ENCODE peak calls at places on chromosome 5, in nine cellular contexts. X is GM23338, Z is K562, R is A549, S is HCT116, N is HepG2, U is SK-N-SH, E is Panc1, D is GM12878. F is an unnamed sample.

GRCh38 chr5:32504923-32505596 is 60.5 kb upstream of the ZFR start:
- DNase-seq in X (peak; percentile 26), Z (peak; percentile 57), R (no peak), S (no peak), N (no peak), U (peak; percentile 86), E (no peak), D (no peak), F (no peak)

GRCh38 chr5:154159343-154159742 is 31.2 kb upstream of the GALNT10 start:
- DNase-seq in X (no peak), Z (no peak), R (no peak), S (no peak), N (no peak), U (no peak), E (no peak), D (no peak), F (no peak)

GRCh38 chr5:78785454-78785853 is 136.9 kb upstream of the LHFPL2 start:
- DNase-seq in X (no peak), Z (no peak), R (no peak), S (no peak), N (no peak), U (no peak), E (no peak), D (no peak), F (no peak)

GRCh38 chr5:123487298-123487697 is 24.7 kb upstream of the CSNK1G3 start:
- DNase-seq in X (no peak), Z (no peak), R (no peak), S (no peak), N (no peak), U (no peak), E (no peak), D (no peak), F (no peak)

GRCh38 chr5:137498301-137498735 is 808 bp downstream of the SPOCK1 start:
- DNase-seq in X (peak; percentile 60), Z (no peak), R (peak; percentile 19), S (no peak), N (no peak), U (peak; percentile 75), E (no peak), D (no peak), F (no peak)

GRCh38 chr5:112161392-112161748 is 257.7 kb downstream of the EPB41L4A start:
- DNase-seq in X (no peak), Z (no peak), R (no peak), S (no peak), N (no peak), U (no peak), E (no peak), D (no peak), F (no peak)

GRCh38 chr5:142664067-142664466 is 21.8 kb downstream of the FGF1 start:
- DNase-seq in X (no peak), Z (no peak), R (no peak), S (no peak), N (no peak), U (no peak), E (no peak), D (no peak), F (no peak)

GRCh38 chr5:179432547-179432946 is 87.3 kb upstream of the ADAMTS2 start:
- DNase-seq in X (no peak), Z (no peak), R (no peak), S (no peak), N (no peak), U (no peak), E (no peak), D (no peak), F (no peak)

GRCh38 chr5:458547-459353 is 15.8 kb downstream of the EXOC3 start:
- DNase-seq in X (no peak), Z (no peak), R (no peak), S (no peak), N (no peak), U (no peak), E (no peak), D (peak; percentile 56), F (no peak)

GRCh38 chr5:59187772-59188347 is 605.0 kb downstream of the RAB3C start:
- DNase-seq in X (peak; percentile 13), Z (no peak), R (peak; percentile 70), S (no peak), N (no peak), U (no peak), E (no peak), D (no peak), F (no peak)

GRCh38 chr5:66527478-66527877 is 68.7 kb upstream of the MAST4 start:
- DNase-seq in X (no peak), Z (no peak), R (no peak), S (no peak), N (no peak), U (no peak), E (no peak), D (no peak), F (no peak)

GRCh38 chr5:142843029-142843905 is 73.1 kb downstream of the ARHGAP26 start:
- DNase-seq in X (no peak), Z (no peak), R (no peak), S (no peak), N (no peak), U (no peak), E (no peak), D (no peak), F (no peak)

GRCh38 chr5:40599676-40600075 is 80.0 kb upstream of the PTGER4 start:
- DNase-seq in X (no peak), Z (no peak), R (no peak), S (no peak), N (no peak), U (no peak), E (no peak), D (no peak), F (no peak)

GRCh38 chr5:75081510-75081909 is 29.2 kb upstream of the GCNT4 start:
- DNase-seq in X (no peak), Z (no peak), R (no peak), S (no peak), N (no peak), U (no peak), E (no peak), D (no peak), F (no peak)

GRCh38 chr5:56102885-56103284 is 108.1 kb upstream of the IL6ST start:
- DNase-seq in X (no peak), Z (no peak), R (no peak), S (no peak), N (no peak), U (no peak), E (no peak), D (no peak), F (no peak)

GRCh38 chr5:135308752-135309151 is 90.3 kb downstream of the MACROH2A1 start:
- DNase-seq in X (no peak), Z (no peak), R (peak; percentile 54), S (no peak), N (peak; percentile 78), U (no peak), E (no peak), D (no peak), F (no peak)

GRCh38 chr5:87410941-87411340 is 1.8 kb downstream of the CCNH start:
- DNase-seq in X (no peak), Z (no peak), R (no peak), S (no peak), N (no peak), U (no peak), E (no peak), D (no peak), F (no peak)

DNA sequence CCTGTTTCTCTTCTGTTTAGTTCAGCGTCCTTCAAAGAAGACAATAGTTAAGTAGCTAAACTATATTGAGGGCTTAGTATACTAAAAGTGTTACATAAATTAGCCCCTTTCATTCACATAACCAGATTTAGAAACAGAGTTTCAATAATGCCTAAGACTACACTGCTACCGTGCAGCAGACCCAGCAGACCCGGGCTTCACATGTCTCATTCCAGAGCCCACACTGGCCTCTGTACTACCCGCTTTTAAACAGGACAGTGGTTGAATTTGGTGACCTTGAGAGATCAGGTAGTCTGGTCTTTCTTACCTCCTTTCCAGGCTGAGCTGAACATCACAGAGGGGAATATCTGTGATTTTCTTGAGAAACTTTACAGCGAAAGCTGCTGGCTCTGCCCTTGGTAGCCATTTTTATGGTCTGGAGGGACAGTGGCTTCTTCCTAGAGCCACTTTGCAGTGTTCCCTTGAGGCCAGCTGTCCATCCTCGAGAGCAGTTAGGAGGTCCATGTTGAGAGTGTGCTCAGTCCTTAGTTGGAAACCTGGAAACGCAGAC is 56.5 kb downstream of the SLC22A5 start:
- DNase-seq in X (no peak), Z (no peak), R (no peak), S (no peak), N (no peak), U (no peak), E (no peak), D (no peak), F (no peak)
- H3K4me3 ChIP-seq in X (no peak overlapping the region), Z (no peak overlapping the region), R (no peak overlapping the region), S (no peak overlapping the region), N (no peak overlapping the region), U (no peak overlapping the region), E (no peak overlapping the region), D (peak overlapping the region; percentile 49), F (peak overlapping the region; percentile 36)

GRCh38 chr5:1744393-1745189 is 55.0 kb downstream of the MRPL36 start:
- DNase-seq in X (no peak), Z (no peak), R (no peak), S (no peak), N (no peak), U (no peak), E (no peak), D (no peak), F (no peak)

GRCh38 chr5:1745806-1746370 is 53.7 kb downstream of the MRPL36 start:
- DNase-seq in X (no peak), Z (no peak), R (no peak), S (no peak), N (no peak), U (no peak), E (no peak), D (no peak), F (no peak)

GRCh38 chr5:1745190-1745805 is 54.3 kb downstream of the MRPL36 start:
- DNase-seq in X (no peak), Z (no peak), R (no peak), S (no peak), N (no peak), U (no peak), E (no peak), D (no peak), F (no peak)

GRCh38 chr5:1743769-1744085 is 55.9 kb downstream of the MRPL36 start:
- DNase-seq in X (no peak), Z (no peak), R (no peak), S (no peak), N (no peak), U (no peak), E (no peak), D (no peak), F (no peak)

GRCh38 chr5:1743061-1743768 is 56.4 kb downstream of the MRPL36 start:
- DNase-seq in X (no peak), Z (no peak), R (no peak), S (no peak), N (no peak), U (no peak), E (no peak), D (no peak), F (no peak)
- TF ChIP-seq REST in X (no peak), Z (no peak), R (no peak), S (no peak), N (no peak), U (no peak), E (no peak), D (no peak), F (no peak)

GRCh38 chr5:43016217-43016779 is 23.8 kb downstream of the ANXA2R start:
- DNase-seq in X (no peak), Z (no peak), R (no peak), S (no peak), N (no peak), U (no peak), E (no peak), D (no peak), F (no peak)
- H3K4me3 ChIP-seq in X (peak overlapping the region; percentile 66), Z (no peak overlapping the region), R (no peak overlapping the region), S (no peak overlapping the region), N (no peak overlapping the region), U (no peak overlapping the region), E (peak overlapping the region; percentile 65), D (peak overlapping the region; percentile 83), F (no peak overlapping the region)

GRCh38 chr5:16296946-16297345 is 117.4 kb upstream of the MARCHF11 start:
- DNase-seq in X (no peak), Z (no peak), R (no peak), S (no peak), N (no peak), U (no peak), E (no peak), D (no peak), F (no peak)
- TF ChIP-seq REST in X (no peak), Z (no peak), R (no peak), S (no peak), N (no peak), U (no peak), E (no peak), D (no peak), F (no peak)